ENCODE peak calls at places on chromosome 22, in five cellular contexts. One of them, this sample, is unnamed.

GRCh38 chr22:50733521-50734342 is 4.3 kb upstream of the ACR start:
- DNase-seq in HepG2: no peak
- DNase-seq in K562: no peak
- DNase-seq in SK-N-SH: peak
- DNase-seq in GM12878: no peak
- DNase-seq in this sample: no peak

GRCh38 chr22:49749227-49749626 is 78.4 kb downstream of the BRD1 start:
- DNase-seq in HepG2: no peak
- DNase-seq in K562: no peak
- DNase-seq in GM12878: no peak
- DNase-seq in SK-N-SH: peak
- DNase-seq in this sample: no peak

GRCh38 chr22:36739185-36739584 is 35.6 kb upstream of the CACNG2 start:
- DNase-seq in HepG2: no peak
- DNase-seq in SK-N-SH: no peak
- DNase-seq in K562: no peak
- DNase-seq in GM12878: no peak
- DNase-seq in this sample: no peak

GRCh38 chr22:50058338-50059184 is 463 bp upstream of the TTLL8 start:
- DNase-seq in GM12878: no peak
- DNase-seq in HepG2: no peak
- DNase-seq in SK-N-SH: peak
- DNase-seq in K562: no peak
- DNase-seq in this sample: no peak

GRCh38 chr22:50304528-50305392 is 2.7 kb downstream of the PLXNB2 start:
- DNase-seq in HepG2: no peak
- DNase-seq in GM12878: no peak
- DNase-seq in K562: peak
- DNase-seq in SK-N-SH: no peak
- DNase-seq in this sample: no peak

GRCh38 chr22:37353839-37354238 is 71.5 kb downstream of the CYTH4 start:
- DNase-seq in HepG2: no peak
- DNase-seq in GM12878: no peak
- DNase-seq in K562: no peak
- DNase-seq in SK-N-SH: no peak
- DNase-seq in this sample: no peak

GRCh38 chr22:31490496-31490925 is 869 bp upstream of the EIF4ENIF1 start:
- DNase-seq in K562: peak
- DNase-seq in GM12878: peak
- DNase-seq in SK-N-SH: peak
- DNase-seq in HepG2: peak
- DNase-seq in this sample: peak

GRCh38 chr22:40720538-40721256 is 41.4 kb downstream of the MCHR1 start:
- DNase-seq in GM12878: no peak
- DNase-seq in HepG2: no peak
- DNase-seq in SK-N-SH: no peak
- DNase-seq in K562: no peak
- DNase-seq in this sample: peak

GRCh38 chr22:49590851-49591445 is 236.7 kb downstream of the BRD1 start:
- DNase-seq in SK-N-SH: no peak
- DNase-seq in GM12878: no peak
- DNase-seq in HepG2: no peak
- DNase-seq in K562: no peak
- DNase-seq in this sample: no peak

GRCh38 chr22:43295660-43296059 is 47.5 kb downstream of the SCUBE1 start:
- DNase-seq in SK-N-SH: no peak
- DNase-seq in GM12878: no peak
- DNase-seq in HepG2: no peak
- DNase-seq in K562: no peak
- DNase-seq in this sample: no peak

GRCh38 chr22:31284241-31284745 is 8.0 kb downstream of the PIK3IP1 start:
- DNase-seq in K562: no peak
- DNase-seq in GM12878: no peak
- DNase-seq in HepG2: peak
- DNase-seq in SK-N-SH: no peak
- DNase-seq in this sample: no peak

GRCh38 chr22:46972256-46972655 is 209.8 kb downstream of the TBC1D22A start:
- DNase-seq in SK-N-SH: no peak
- DNase-seq in K562: no peak
- DNase-seq in HepG2: no peak
- DNase-seq in GM12878: no peak
- DNase-seq in this sample: no peak

GRCh38 chr22:46969961-46970360 is 207.5 kb downstream of the TBC1D22A start:
- DNase-seq in HepG2: no peak
- DNase-seq in K562: no peak
- DNase-seq in SK-N-SH: no peak
- DNase-seq in GM12878: no peak
- DNase-seq in this sample: no peak

GRCh38 chr22:46971776-46972150 is 209.3 kb downstream of the TBC1D22A start:
- DNase-seq in GM12878: no peak
- DNase-seq in K562: no peak
- DNase-seq in SK-N-SH: no peak
- DNase-seq in HepG2: no peak
- DNase-seq in this sample: no peak

GRCh38 chr22:46970411-46971123 is 208.1 kb downstream of the TBC1D22A start:
- DNase-seq in SK-N-SH: peak
- DNase-seq in HepG2: no peak
- DNase-seq in K562: no peak
- DNase-seq in GM12878: no peak
- DNase-seq in this sample: no peak

DNA sequence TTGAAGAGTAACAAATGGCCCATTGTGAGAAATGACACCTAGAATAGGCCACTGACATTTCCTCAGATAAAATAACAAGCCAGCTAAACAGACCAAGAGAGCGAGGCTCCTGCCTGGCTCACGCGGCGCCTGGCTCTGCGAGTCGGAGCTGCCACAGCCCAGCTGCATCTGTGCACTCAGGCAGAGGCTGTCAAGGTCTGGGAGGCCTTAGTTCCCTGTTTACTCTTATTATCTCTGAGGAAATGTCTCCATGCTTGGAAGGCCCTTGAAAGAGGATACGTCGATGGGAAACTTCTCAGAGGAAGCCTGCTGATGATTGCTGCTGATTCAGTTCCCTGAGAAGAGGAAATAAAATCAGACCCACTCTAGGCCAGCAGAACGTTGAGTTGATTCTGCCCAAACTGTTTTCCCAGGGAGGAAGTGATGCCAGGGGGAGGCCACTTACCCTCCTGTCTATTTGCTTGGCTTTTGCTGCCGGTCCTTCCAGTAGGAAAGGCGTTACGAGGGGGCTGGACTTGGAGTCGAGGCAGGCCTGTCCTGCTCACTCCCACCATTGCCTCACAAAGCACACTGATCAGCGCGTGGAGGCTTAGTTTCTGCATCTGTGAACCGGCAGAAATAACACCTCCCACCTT is 208.8 kb downstream of the TBC1D22A start:
- DNase-seq in GM12878: no peak
- DNase-seq in HepG2: no peak
- DNase-seq in SK-N-SH: peak
- DNase-seq in K562: no peak
- DNase-seq in this sample: no peak
- TF ChIP-seq FOXM1 in GM12878: no peak
- TF ChIP-seq FOXM1 in HepG2: no peak
- TF ChIP-seq FOXM1 in SK-N-SH: no peak
- TF ChIP-seq FOXM1 in K562: no peak
- TF ChIP-seq FOXM1 in this sample: no peak

GRCh38 chr22:44759430-44760310 is 7.3 kb downstream of the ARHGAP8 start:
- DNase-seq in SK-N-SH: no peak
- DNase-seq in GM12878: no peak
- DNase-seq in HepG2: no peak
- DNase-seq in K562: no peak
- DNase-seq in this sample: no peak

GRCh38 chr22:44755956-44756361 is 3.6 kb downstream of the ARHGAP8 start:
- DNase-seq in HepG2: no peak
- DNase-seq in GM12878: no peak
- DNase-seq in SK-N-SH: no peak
- DNase-seq in K562: no peak
- DNase-seq in this sample: no peak

GRCh38 chr22:44761025-44761424 is 8.7 kb downstream of the ARHGAP8 start:
- DNase-seq in SK-N-SH: no peak
- DNase-seq in GM12878: no peak
- DNase-seq in K562: no peak
- DNase-seq in HepG2: no peak
- DNase-seq in this sample: no peak

GRCh38 chr22:44758970-44759365 is 6.6 kb downstream of the ARHGAP8 start:
- DNase-seq in K562: no peak
- DNase-seq in SK-N-SH: no peak
- DNase-seq in HepG2: no peak
- DNase-seq in GM12878: no peak
- DNase-seq in this sample: no peak

DNA sequence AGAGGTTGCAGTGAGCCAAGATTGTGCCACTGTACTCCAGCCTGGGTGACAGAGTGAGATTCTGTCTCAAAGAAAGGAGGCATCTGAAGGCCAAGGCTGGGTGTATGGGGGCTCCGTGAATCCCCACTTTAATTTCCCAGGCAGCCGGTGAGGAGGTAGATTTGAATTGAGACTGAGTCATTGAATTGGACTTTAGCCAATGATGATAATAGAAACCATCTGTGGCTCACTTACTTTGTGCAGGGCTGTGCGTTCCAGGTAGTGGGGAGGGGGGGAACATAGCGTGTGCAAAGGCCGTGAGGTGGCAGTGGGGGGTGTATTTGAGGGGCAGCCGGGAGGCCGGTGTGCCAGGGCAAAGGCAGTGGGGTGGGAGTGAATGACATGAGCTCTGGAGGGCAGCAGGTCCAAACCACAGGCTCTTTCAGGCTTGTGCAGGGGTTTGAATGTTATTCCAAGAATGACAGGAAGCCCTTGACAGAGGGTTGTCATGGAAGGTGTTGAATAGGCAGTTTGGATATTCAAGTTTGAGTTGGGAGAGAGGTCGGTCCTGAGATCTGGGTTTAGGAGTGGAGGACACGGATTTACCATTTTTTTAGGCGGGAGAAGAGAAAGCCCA is 6.1 kb downstream of the ARHGAP8 start:
- DNase-seq in SK-N-SH: peak
- DNase-seq in HepG2: no peak
- DNase-seq in GM12878: no peak
- DNase-seq in K562: no peak
- DNase-seq in this sample: no peak
- TF ChIP-seq FOXM1 in SK-N-SH: no peak
- TF ChIP-seq FOXM1 in HepG2: no peak
- TF ChIP-seq FOXM1 in GM12878: no peak
- TF ChIP-seq FOXM1 in K562: no peak
- TF ChIP-seq FOXM1 in this sample: no peak

GRCh38 chr22:20615533-20616450 is 108.4 kb downstream of the MED15 start:
- DNase-seq in SK-N-SH: no peak
- DNase-seq in K562: no peak
- DNase-seq in HepG2: no peak
- DNase-seq in GM12878: no peak
- DNase-seq in this sample: no peak
- TF ChIP-seq FOXM1 in SK-N-SH: no peak
- TF ChIP-seq FOXM1 in K562: no peak
- TF ChIP-seq FOXM1 in HepG2: no peak
- TF ChIP-seq FOXM1 in GM12878: no peak
- TF ChIP-seq FOXM1 in this sample: no peak

DNA sequence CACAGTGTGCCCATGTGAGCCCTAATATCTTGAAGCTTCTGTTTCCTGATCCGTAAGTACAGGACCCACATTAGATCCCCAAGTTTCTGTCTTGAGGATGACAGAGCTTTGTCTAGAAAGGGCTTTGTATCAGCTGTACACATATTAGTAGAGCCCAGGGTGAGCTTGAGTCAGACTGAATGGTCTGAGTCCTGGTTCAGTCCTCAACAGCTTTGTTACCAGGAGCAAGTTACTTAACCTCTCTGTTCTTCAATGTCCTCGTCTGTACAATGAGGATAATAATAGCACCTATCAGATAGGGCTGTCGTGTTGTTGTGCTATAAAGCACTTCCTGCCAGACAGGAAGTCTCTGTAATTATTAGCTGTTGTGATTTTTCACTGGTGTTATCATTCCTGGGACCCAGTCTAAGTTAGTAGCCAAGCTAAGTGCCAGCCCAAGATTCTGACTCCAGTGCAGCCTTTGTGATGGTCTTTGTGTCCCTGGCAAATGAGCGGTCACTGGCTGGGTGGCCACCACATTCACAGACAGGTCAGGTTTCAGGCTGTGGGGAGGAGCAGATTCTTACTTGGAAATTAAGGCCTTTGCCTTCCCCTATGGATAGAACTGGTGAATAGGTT is 6.8 kb downstream of the TOM1 start:
- DNase-seq in GM12878: no peak
- DNase-seq in SK-N-SH: no peak
- DNase-seq in K562: no peak
- DNase-seq in HepG2: no peak
- DNase-seq in this sample: no peak
- TF ChIP-seq FOXM1 in GM12878: no peak
- TF ChIP-seq FOXM1 in SK-N-SH: no peak
- TF ChIP-seq FOXM1 in K562: no peak
- TF ChIP-seq FOXM1 in HepG2: no peak
- TF ChIP-seq FOXM1 in this sample: no peak

DNA sequence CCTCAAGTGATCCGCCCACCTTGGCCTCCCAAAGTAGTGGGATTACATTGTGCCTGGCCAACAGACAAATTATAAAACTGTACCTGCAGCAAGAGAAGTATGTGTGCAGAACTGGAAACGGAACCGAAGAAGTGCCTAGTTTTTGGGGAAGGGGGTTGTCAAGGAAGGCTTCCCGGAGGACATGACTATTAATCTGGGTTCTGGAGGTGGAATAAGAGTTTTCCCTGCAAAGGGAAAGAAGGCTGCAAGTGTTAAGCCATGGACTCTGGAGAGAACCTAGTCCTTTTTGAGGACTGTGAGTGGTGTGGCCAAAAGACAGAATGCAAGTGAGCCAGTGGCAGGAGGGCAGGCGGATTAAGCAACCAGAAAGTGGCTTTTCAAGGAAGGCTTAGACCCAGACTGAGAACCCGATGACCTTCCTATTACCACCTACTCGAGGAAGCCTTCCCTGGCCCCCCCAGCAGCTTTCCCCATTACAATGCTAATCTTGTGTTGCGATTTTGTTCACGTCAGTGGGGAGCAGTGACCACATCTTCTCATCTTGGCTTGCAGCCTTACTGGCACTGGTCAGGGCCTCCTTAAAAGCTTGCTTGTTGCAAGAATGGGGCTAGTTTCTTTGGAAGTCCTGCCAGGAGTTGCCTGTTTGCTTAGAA is 5.7 kb upstream of the SEPTIN3 start:
- DNase-seq in HepG2: no peak
- DNase-seq in K562: no peak
- DNase-seq in SK-N-SH: no peak
- DNase-seq in GM12878: no peak
- DNase-seq in this sample: no peak
- TF ChIP-seq FOXM1 in HepG2: no peak
- TF ChIP-seq FOXM1 in K562: no peak
- TF ChIP-seq FOXM1 in SK-N-SH: no peak
- TF ChIP-seq FOXM1 in GM12878: no peak
- TF ChIP-seq FOXM1 in this sample: no peak

DNA sequence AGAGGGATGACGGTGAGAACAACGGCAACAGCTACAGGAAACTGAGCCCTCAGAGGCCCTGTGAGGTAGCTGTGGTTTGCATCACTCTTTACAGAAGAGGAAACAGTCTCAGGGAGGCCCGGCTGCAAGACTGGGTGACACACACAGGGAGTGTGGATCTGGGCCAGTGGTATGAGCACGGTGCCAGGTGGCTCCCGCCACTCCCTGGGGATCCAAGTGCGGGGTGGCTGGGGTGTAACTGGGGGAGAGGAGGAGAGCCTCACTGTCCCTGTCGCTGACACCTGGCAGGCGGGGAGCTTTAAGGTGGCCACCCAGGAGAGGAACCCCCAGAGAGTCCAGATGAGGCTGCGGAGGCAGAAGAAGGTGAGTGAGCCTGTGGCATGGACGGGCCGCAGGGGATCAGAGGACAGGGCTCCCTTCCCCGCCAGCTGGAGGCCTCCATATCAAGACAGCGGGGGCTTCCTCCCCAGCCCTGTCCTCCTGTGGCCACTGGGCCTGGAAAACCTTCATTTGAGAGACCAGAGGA is 5.6 kb downstream of the RGL4 start:
- DNase-seq in SK-N-SH: no peak
- DNase-seq in HepG2: no peak
- DNase-seq in GM12878: peak
- DNase-seq in K562: no peak
- DNase-seq in this sample: no peak
- TF ChIP-seq FOXM1 in SK-N-SH: no peak
- TF ChIP-seq FOXM1 in HepG2: no peak
- TF ChIP-seq FOXM1 in GM12878: no peak
- TF ChIP-seq FOXM1 in K562: no peak
- TF ChIP-seq FOXM1 in this sample: no peak